ENCODE peak calls at places on chromosome 2, in four cellular contexts. One of them, this sample, is unnamed.

GRCh38 chr2:182248362-182248761 is 178.5 kb downstream of the PDE1A start:
- DNase-seq in gastrocnemius medialis: peak
- DNase-seq in fibroblast of pulmonary artery: no peak
- DNase-seq in heart right ventricle: no peak
- DNase-seq in this sample: no peak

GRCh38 chr2:155382781-155383180 is 684.3 kb downstream of the KCNJ3 start:
- DNase-seq in gastrocnemius medialis: no peak
- DNase-seq in fibroblast of pulmonary artery: no peak
- DNase-seq in heart right ventricle: no peak
- DNase-seq in this sample: no peak

GRCh38 chr2:27956895-27957294 is 66.4 kb downstream of the BABAM2 start:
- DNase-seq in gastrocnemius medialis: no peak
- DNase-seq in fibroblast of pulmonary artery: peak
- DNase-seq in heart right ventricle: no peak
- DNase-seq in this sample: peak

GRCh38 chr2:37671013-37671815 is at the start of gene CDC42EP3:
- DNase-seq in gastrocnemius medialis: peak
- DNase-seq in fibroblast of pulmonary artery: no peak
- DNase-seq in heart right ventricle: peak
- DNase-seq in this sample: peak

GRCh38 chr2:217900010-217900779 is 102.6 kb downstream of the TNS1 start:
- DNase-seq in gastrocnemius medialis: peak
- DNase-seq in fibroblast of pulmonary artery: no peak
- DNase-seq in heart right ventricle: no peak
- DNase-seq in this sample: no peak

GRCh38 chr2:37713258-37713700 is 41.8 kb upstream of the CDC42EP3 start:
- DNase-seq in gastrocnemius medialis: no peak
- DNase-seq in fibroblast of pulmonary artery: peak
- DNase-seq in heart right ventricle: no peak
- DNase-seq in this sample: peak

GRCh38 chr2:241898681-241899270 is 29.2 kb downstream of the RTP5 start:
- DNase-seq in gastrocnemius medialis: no peak
- DNase-seq in fibroblast of pulmonary artery: no peak
- DNase-seq in heart right ventricle: no peak
- DNase-seq in this sample: no peak

GRCh38 chr2:109595644-109596043 is 18.1 kb downstream of the SEPTIN10 start:
- DNase-seq in gastrocnemius medialis: no peak
- DNase-seq in fibroblast of pulmonary artery: no peak
- DNase-seq in heart right ventricle: no peak
- DNase-seq in this sample: no peak

GRCh38 chr2:192029089-192029488 is 165.6 kb downstream of the TMEFF2 start:
- DNase-seq in gastrocnemius medialis: no peak
- DNase-seq in fibroblast of pulmonary artery: peak
- DNase-seq in heart right ventricle: no peak
- DNase-seq in this sample: peak
- TF ChIP-seq CTCF in gastrocnemius medialis: no peak
- TF ChIP-seq CTCF in fibroblast of pulmonary artery: peak
- TF ChIP-seq CTCF in heart right ventricle: no peak
- TF ChIP-seq CTCF in this sample: no peak

GRCh38 chr2:99692785-99693184 is 203.0 kb upstream of the REV1 start:
- DNase-seq in gastrocnemius medialis: no peak
- DNase-seq in fibroblast of pulmonary artery: no peak
- DNase-seq in heart right ventricle: no peak
- DNase-seq in this sample: no peak
- TF ChIP-seq CTCF in gastrocnemius medialis: no peak
- TF ChIP-seq CTCF in fibroblast of pulmonary artery: no peak
- TF ChIP-seq CTCF in heart right ventricle: no peak
- TF ChIP-seq CTCF in this sample: no peak

DNA sequence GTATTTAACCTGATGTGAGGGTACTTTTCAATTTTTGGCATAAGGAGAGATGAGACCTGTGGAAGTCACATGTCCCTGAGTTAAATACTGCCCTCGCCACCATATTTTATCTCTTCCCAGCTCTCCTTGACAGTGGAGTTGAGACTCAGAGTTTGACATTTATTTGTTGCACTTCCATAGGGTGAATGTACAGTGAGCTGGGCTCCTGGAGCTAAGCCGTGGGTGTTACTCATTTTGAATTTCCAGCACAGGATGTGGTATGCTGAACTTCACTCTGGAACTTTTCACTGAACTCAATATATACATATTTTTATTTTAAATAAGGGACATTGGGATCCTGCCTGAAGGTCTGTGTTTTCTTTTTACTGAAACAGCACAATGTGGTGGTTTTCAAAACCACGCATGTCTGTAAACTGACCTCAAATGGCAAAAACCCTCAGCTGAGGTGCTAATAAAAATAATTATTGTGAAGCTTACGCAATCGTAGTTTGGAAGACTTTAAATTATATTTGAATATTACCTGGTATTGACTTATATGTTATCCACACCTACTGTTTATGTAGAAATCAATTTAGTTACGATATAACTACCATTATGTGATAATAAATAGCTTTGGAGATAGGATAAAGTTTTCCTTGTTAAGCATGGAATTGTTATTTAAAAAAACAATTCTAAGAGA is 12.1 kb downstream of the RNF144A start:
- DNase-seq in gastrocnemius medialis: no peak
- DNase-seq in fibroblast of pulmonary artery: no peak
- DNase-seq in heart right ventricle: no peak
- DNase-seq in this sample: no peak
- TF ChIP-seq CTCF in gastrocnemius medialis: no peak
- TF ChIP-seq CTCF in fibroblast of pulmonary artery: no peak
- TF ChIP-seq CTCF in heart right ventricle: no peak
- TF ChIP-seq CTCF in this sample: no peak

GRCh38 chr2:104873689-104874054 is 19.8 kb downstream of the POU3F3 start:
- DNase-seq in gastrocnemius medialis: no peak
- DNase-seq in fibroblast of pulmonary artery: no peak
- DNase-seq in heart right ventricle: no peak
- DNase-seq in this sample: no peak

GRCh38 chr2:104871566-104872033 is 17.7 kb downstream of the POU3F3 start:
- DNase-seq in gastrocnemius medialis: no peak
- DNase-seq in fibroblast of pulmonary artery: no peak
- DNase-seq in heart right ventricle: no peak
- DNase-seq in this sample: no peak

GRCh38 chr2:104872034-104872865 is 18.3 kb downstream of the POU3F3 start:
- DNase-seq in gastrocnemius medialis: no peak
- DNase-seq in fibroblast of pulmonary artery: no peak
- DNase-seq in heart right ventricle: no peak
- DNase-seq in this sample: no peak

GRCh38 chr2:104874230-104874629 is 20.3 kb downstream of the POU3F3 start:
- DNase-seq in gastrocnemius medialis: no peak
- DNase-seq in fibroblast of pulmonary artery: no peak
- DNase-seq in heart right ventricle: no peak
- DNase-seq in this sample: no peak

DNA sequence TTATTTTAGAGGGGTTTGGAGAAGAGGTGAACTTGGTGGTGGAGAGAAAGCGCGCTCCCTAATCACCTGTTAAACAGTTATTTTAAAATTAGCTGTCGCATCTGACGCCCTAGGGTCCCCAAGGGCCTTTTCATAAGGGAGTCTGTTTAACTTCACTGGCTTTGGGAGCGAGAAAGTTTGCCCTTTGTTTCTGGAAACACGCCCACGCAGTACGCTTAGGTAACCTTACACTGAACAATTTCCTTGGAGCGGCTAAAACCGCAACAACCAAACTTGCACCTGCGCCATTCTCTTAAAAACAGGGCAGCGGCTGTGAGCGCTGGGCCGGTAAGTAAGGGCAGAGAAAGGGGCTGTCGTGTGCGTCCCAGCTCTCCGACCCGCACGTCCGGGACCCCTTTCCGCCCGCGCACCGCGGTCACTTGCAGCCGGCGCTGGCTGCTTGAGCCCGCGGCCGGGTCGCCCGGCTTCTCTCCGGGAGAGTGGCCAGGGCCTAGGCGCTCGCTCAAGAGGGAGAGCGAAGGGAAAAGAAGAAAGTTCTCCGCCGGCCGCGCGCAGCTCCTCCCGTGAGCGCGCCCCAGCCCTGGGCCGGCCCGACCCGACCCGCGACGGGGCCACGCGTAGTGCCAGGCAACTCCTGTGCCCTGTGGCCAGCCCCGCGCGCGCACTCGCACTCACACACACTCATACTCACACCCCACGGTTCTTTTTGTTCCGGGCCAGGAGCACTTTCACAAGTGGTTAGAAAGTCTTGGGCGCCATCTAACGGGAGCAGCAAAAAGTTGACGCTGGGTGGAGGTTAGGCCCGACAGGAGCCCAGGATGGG is 19.2 kb downstream of the POU3F3 start:
- DNase-seq in gastrocnemius medialis: peak
- DNase-seq in fibroblast of pulmonary artery: peak
- DNase-seq in heart right ventricle: no peak
- DNase-seq in this sample: peak
- TF ChIP-seq CTCF in gastrocnemius medialis: peak
- TF ChIP-seq CTCF in fibroblast of pulmonary artery: peak
- TF ChIP-seq CTCF in heart right ventricle: peak
- TF ChIP-seq CTCF in this sample: peak

GRCh38 chr2:23294238-23294637 is 90.7 kb upstream of the KLHL29 start:
- DNase-seq in gastrocnemius medialis: no peak
- DNase-seq in fibroblast of pulmonary artery: no peak
- DNase-seq in heart right ventricle: no peak
- DNase-seq in this sample: no peak
- TF ChIP-seq CTCF in gastrocnemius medialis: no peak
- TF ChIP-seq CTCF in fibroblast of pulmonary artery: no peak
- TF ChIP-seq CTCF in heart right ventricle: no peak
- TF ChIP-seq CTCF in this sample: no peak

GRCh38 chr2:111698089-111698488 is 185.9 kb downstream of the ANAPC1 start:
- DNase-seq in gastrocnemius medialis: no peak
- DNase-seq in fibroblast of pulmonary artery: no peak
- DNase-seq in heart right ventricle: no peak
- DNase-seq in this sample: no peak

GRCh38 chr2:111701266-111701665 is 182.7 kb downstream of the ANAPC1 start:
- DNase-seq in gastrocnemius medialis: no peak
- DNase-seq in fibroblast of pulmonary artery: no peak
- DNase-seq in heart right ventricle: no peak
- DNase-seq in this sample: peak

GRCh38 chr2:111697560-111697959 is 186.4 kb downstream of the ANAPC1 start:
- DNase-seq in gastrocnemius medialis: no peak
- DNase-seq in fibroblast of pulmonary artery: no peak
- DNase-seq in heart right ventricle: no peak
- DNase-seq in this sample: no peak

GRCh38 chr2:111701798-111702118 is 182.2 kb downstream of the ANAPC1 start:
- DNase-seq in gastrocnemius medialis: no peak
- DNase-seq in fibroblast of pulmonary artery: no peak
- DNase-seq in heart right ventricle: no peak
- DNase-seq in this sample: no peak

DNA sequence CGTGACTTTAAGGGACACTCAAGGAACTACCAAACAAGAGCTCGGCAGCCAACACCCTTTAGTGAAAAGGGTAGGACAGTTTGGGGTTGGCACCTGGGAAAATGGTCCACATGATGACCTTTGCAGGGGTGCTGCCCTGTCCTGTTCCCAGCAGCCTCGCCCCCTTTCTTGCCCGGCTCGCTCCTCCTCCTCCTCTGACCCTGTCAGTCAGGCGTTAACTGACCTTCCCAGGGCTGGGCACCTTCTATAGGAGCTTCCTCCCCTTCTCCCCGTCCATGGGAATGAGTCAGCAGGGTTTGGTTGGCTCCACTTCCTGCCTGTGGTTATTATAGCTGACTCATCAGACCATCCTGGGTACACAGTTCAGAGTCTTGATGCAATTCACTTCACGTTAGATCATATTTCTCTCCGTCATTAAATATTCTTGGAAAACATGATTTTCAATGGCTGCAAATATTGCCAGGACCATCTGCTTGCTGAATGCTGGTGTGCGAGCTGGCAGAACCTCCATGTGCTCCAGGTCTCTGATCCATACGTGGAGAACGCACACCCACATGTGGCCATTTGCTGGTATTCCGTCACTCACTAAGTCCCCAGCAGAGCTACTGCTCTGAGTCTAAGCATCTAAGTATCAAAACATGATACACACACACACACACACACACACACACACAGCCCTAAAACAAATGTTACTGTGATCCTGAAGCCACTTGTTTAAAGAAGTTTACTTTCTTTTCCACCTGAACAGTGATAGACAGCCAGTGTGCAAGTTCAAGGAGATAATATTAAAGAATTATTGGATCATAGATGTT is 185.0 kb downstream of the ANAPC1 start:
- DNase-seq in gastrocnemius medialis: peak
- DNase-seq in fibroblast of pulmonary artery: peak
- DNase-seq in heart right ventricle: peak
- DNase-seq in this sample: peak
- TF ChIP-seq CTCF in gastrocnemius medialis: no peak
- TF ChIP-seq CTCF in fibroblast of pulmonary artery: peak
- TF ChIP-seq CTCF in heart right ventricle: no peak
- TF ChIP-seq CTCF in this sample: peak

GRCh38 chr2:96987264-96987909 is 1.0 kb upstream of the FAM178B start:
- DNase-seq in gastrocnemius medialis: no peak
- DNase-seq in fibroblast of pulmonary artery: no peak
- DNase-seq in heart right ventricle: no peak
- DNase-seq in this sample: no peak

GRCh38 chr2:96985630-96986385 is 572 bp downstream of the FAM178B start:
- DNase-seq in gastrocnemius medialis: no peak
- DNase-seq in fibroblast of pulmonary artery: no peak
- DNase-seq in heart right ventricle: no peak
- DNase-seq in this sample: no peak

GRCh38 chr2:96984300-96984699 is 2.1 kb downstream of the FAM178B start:
- DNase-seq in gastrocnemius medialis: no peak
- DNase-seq in fibroblast of pulmonary artery: no peak
- DNase-seq in heart right ventricle: no peak
- DNase-seq in this sample: no peak

GRCh38 chr2:96985181-96985580 is 1.2 kb downstream of the FAM178B start:
- DNase-seq in gastrocnemius medialis: no peak
- DNase-seq in fibroblast of pulmonary artery: no peak
- DNase-seq in heart right ventricle: no peak
- DNase-seq in this sample: no peak
- TF ChIP-seq CTCF in gastrocnemius medialis: no peak
- TF ChIP-seq CTCF in fibroblast of pulmonary artery: no peak
- TF ChIP-seq CTCF in heart right ventricle: no peak
- TF ChIP-seq CTCF in this sample: no peak

GRCh38 chr2:68108116-68108515 is 45.3 kb upstream of the C1D start:
- DNase-seq in gastrocnemius medialis: no peak
- DNase-seq in fibroblast of pulmonary artery: no peak
- DNase-seq in heart right ventricle: no peak
- DNase-seq in this sample: no peak

GRCh38 chr2:68104111-68104835 is 41.5 kb upstream of the C1D start:
- DNase-seq in gastrocnemius medialis: no peak
- DNase-seq in fibroblast of pulmonary artery: no peak
- DNase-seq in heart right ventricle: no peak
- DNase-seq in this sample: no peak

GRCh38 chr2:68107475-68107874 is 44.7 kb upstream of the C1D start:
- DNase-seq in gastrocnemius medialis: no peak
- DNase-seq in fibroblast of pulmonary artery: no peak
- DNase-seq in heart right ventricle: no peak
- DNase-seq in this sample: no peak

GRCh38 chr2:68115965-68116364 is 41.7 kb upstream of the PNO1 start:
- DNase-seq in gastrocnemius medialis: no peak
- DNase-seq in fibroblast of pulmonary artery: no peak
- DNase-seq in heart right ventricle: no peak
- DNase-seq in this sample: no peak

DNA sequence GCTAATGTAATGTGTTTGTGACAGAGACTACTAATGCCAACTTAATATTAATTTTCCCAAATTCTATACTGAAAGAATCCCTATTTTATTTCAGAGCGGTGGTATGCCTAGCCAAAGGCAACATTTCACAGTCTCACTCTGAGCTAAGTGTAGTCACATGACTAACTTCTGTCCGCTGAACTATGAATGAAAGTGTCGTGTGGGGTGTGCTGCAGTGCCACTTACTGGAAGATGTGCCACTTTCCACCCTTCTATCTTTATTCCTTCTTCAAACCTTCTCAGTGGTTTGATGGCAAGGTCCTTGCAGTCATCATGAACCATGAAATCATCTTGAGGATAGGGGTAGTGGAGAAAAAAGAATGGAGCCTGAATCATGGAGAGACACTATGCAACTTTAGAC is 47.3 kb upstream of the C1D start:
- DNase-seq in gastrocnemius medialis: no peak
- DNase-seq in fibroblast of pulmonary artery: no peak
- DNase-seq in heart right ventricle: no peak
- DNase-seq in this sample: no peak
- TF ChIP-seq CTCF in gastrocnemius medialis: no peak
- TF ChIP-seq CTCF in fibroblast of pulmonary artery: no peak
- TF ChIP-seq CTCF in heart right ventricle: no peak
- TF ChIP-seq CTCF in this sample: no peak